ENCODE peak calls at places on chromosome 3, in five cellular contexts. F, X, S, J and Z are unnamed samples.

GRCh38 chr3:5006755-5007202 is 27.5 kb downstream of the BHLHE40 start:
- DNase-seq in J (peak), S (no peak), X (no peak), F (peak), Z (no peak)

GRCh38 chr3:188901126-188901525 is 270.6 kb upstream of the TPRG1 start:
- DNase-seq in F (no peak), X (no peak), S (no peak), J (peak), Z (no peak)

GRCh38 chr3:171055336-171056178 is 29.0 kb upstream of the SLC2A2 start:
- DNase-seq in S (peak), J (no peak), X (no peak), F (no peak), Z (no peak)

GRCh38 chr3:177633671-177634207 is 436.5 kb upstream of the TBL1XR1 start:
- DNase-seq in X (no peak), S (no peak), J (no peak), F (no peak), Z (no peak)

GRCh38 chr3:56990295-56991015 is 70.0 kb upstream of the SPATA12 start:
- DNase-seq in F (no peak), X (no peak), S (no peak), J (no peak), Z (no peak)

GRCh38 chr3:147937341-147937740 is 528.2 kb downstream of the ZIC1 start:
- DNase-seq in X (no peak), J (peak), S (no peak), F (no peak), Z (no peak)

GRCh38 chr3:151568095-151568685 is 107.3 kb upstream of the IGSF10 start:
- DNase-seq in J (no peak), S (no peak), X (no peak), F (no peak), Z (no peak)

GRCh38 chr3:38648659-38649499 is 608 bp downstream of the SCN5A start:
- DNase-seq in F (no peak), S (no peak), J (no peak), X (no peak), Z (no peak)